ENCODE peak calls at places on chromosome 14, in six cellular contexts. J is left ventricle myocardium inferior, Y is heart right ventricle, A is uterus, E is MM.1S, M is lung. N is an unnamed sample. For H3K9me3, the result is how much of the 10 kb centered on the place peaks cover.

GRCh38 chr14:23302290-23303225 is at the start of gene PPP1R3E:
- DNase-seq in J (peak), Y (peak), A (peak), E (peak), M (peak), N (peak)

GRCh38 chr14:101354726-101355125 is 206.6 kb upstream of the DIO3 start:
- DNase-seq in J (no peak), Y (no peak), A (peak), E (no peak), M (no peak), N (no peak)

GRCh38 chr14:58455593-58456265 is 28.2 kb downstream of the KIAA0586 start:
- DNase-seq in J (no peak), Y (no peak), A (no peak), E (no peak), M (no peak), N (no peak)

GRCh38 chr14:31992051-31992450 is 85.1 kb upstream of the ARHGAP5 start:
- DNase-seq in J (no peak), Y (no peak), A (peak), E (no peak), M (no peak), N (no peak)

GRCh38 chr14:51472881-51473280 is 178.8 kb upstream of the FRMD6 start:
- DNase-seq in J (no peak), Y (no peak), A (no peak), E (no peak), M (no peak), N (no peak)

GRCh38 chr14:52048641-52049204 is 20.1 kb downstream of the NID2 start:
- DNase-seq in J (no peak), Y (no peak), A (no peak), E (no peak), M (no peak), N (no peak)

GRCh38 chr14:51454351-51454750 is 197.4 kb upstream of the FRMD6 start:
- DNase-seq in J (no peak), Y (no peak), A (no peak), E (no peak), M (no peak), N (no peak)

GRCh38 chr14:22569106-22569748 is 19.8 kb downstream of the DAD1 start:
- DNase-seq in J (no peak), Y (no peak), A (no peak), E (no peak), M (no peak), N (no peak)

GRCh38 chr14:50798048-50798421 is 32.9 kb downstream of the NIN start:
- DNase-seq in J (no peak), Y (no peak), A (no peak), E (no peak), M (no peak), N (no peak)

GRCh38 chr14:68510951-68511726 is 281.7 kb downstream of the ZFP36L1 start:
- DNase-seq in J (no peak), Y (no peak), A (peak), E (no peak), M (no peak), N (no peak)

GRCh38 chr14:59483360-59483759 is 848 bp downstream of the L3HYPDH start:
- DNase-seq in J (no peak), Y (no peak), A (no peak), E (no peak), M (no peak), N (no peak)

GRCh38 chr14:22052795-22053194 is 379.2 kb upstream of the OR4E1 start:
- DNase-seq in J (no peak), Y (no peak), A (no peak), E (no peak), M (no peak), N (no peak)

GRCh38 chr14:59028476-59029202 is 159.8 kb upstream of the DAAM1 start:
- DNase-seq in J (peak), Y (peak), A (peak), E (peak), M (peak), N (peak)

GRCh38 chr14:102086346-102086971 is 385 bp downstream of the HSP90AA1 start:
- DNase-seq in J (peak), Y (peak), A (peak), E (peak), M (no peak), N (no peak)

GRCh38 chr14:29637406-29637805 is 290.2 kb downstream of the PRKD1 start:
- DNase-seq in J (peak), Y (peak), A (no peak), E (no peak), M (peak), N (no peak)

GRCh38 chr14:98210045-98210678 is 1061.8 kb downstream of the BCL11B start:
- DNase-seq in J (no peak), Y (no peak), A (no peak), E (peak), M (no peak), N (no peak)

GRCh38 chr14:38291681-38292459 is 36.0 kb upstream of the CLEC14A start:
- DNase-seq in J (no peak), Y (no peak), A (no peak), E (no peak), M (no peak), N (no peak)

GRCh38 chr14:86141966-86142365 is 612.0 kb downstream of the FLRT2 start:
- DNase-seq in J (no peak), Y (no peak), A (no peak), E (no peak), M (no peak), N (no peak)

GRCh38 chr14:22715186-22715812 is 51.2 kb upstream of the OXA1L start:
- DNase-seq in J (no peak), Y (no peak), A (no peak), E (no peak), M (no peak), N (no peak)

GRCh38 chr14:34220921-34221320 is 241.1 kb downstream of the SPTSSA start:
- DNase-seq in J (no peak), Y (no peak), A (no peak), E (peak), M (no peak), N (no peak)

GRCh38 chr14:58107947-58108552 is 44.0 kb downstream of the ARMH4 start:
- DNase-seq in J (no peak), Y (peak), A (peak), E (peak), M (no peak), N (no peak)

GRCh38 chr14:68680541-68681051 is 112.3 kb downstream of the ZFP36L1 start:
- DNase-seq in J (no peak), Y (no peak), A (no peak), E (no peak), M (no peak), N (peak)

GRCh38 chr14:77145975-77146740 is 4.6 kb upstream of the ZDHHC22 start:
- DNase-seq in J (no peak), Y (no peak), A (no peak), E (no peak), M (no peak), N (no peak)

GRCh38 chr14:29930283-29930682 is 2.6 kb upstream of the PRKD1 start:
- DNase-seq in J (no peak), Y (no peak), A (no peak), E (no peak), M (no peak), N (no peak)

GRCh38 chr14:23055621-23056256 is 1.6 kb downstream of the CDH24 start:
- DNase-seq in J (no peak), Y (peak), A (no peak), E (no peak), M (no peak), N (no peak)

GRCh38 chr14:21924479-21924878 is 250.9 kb upstream of the OR4E1 start:
- DNase-seq in J (no peak), Y (no peak), A (no peak), E (peak), M (no peak), N (no peak)

GRCh38 chr14:93737574-93737973 is 50.7 kb downstream of the PRIMA1 start:
- DNase-seq in J (no peak), Y (no peak), A (no peak), E (no peak), M (no peak), N (no peak)

GRCh38 chr14:104150201-104151027 is 12.0 kb downstream of the KIF26A start:
- DNase-seq in J (no peak), Y (peak), A (no peak), E (no peak), M (no peak), N (no peak)

GRCh38 chr14:63875311-63875710 is 22.5 kb downstream of the SYNE2 start:
- DNase-seq in J (no peak), Y (peak), A (peak), E (no peak), M (no peak), N (no peak)

GRCh38 chr14:77076118-77076631 is 21.9 kb upstream of the CIPC start:
- DNase-seq in J (peak), Y (peak), A (peak), E (no peak), M (peak), N (peak)

GRCh38 chr14:50233335-50234250 is 2.2 kb upstream of the SOS2 start:
- DNase-seq in J (no peak), Y (peak), A (no peak), E (no peak), M (no peak), N (peak)

GRCh38 chr14:39107624-39108023 is 4.6 kb upstream of the SEC23A start:
- DNase-seq in J (no peak), Y (no peak), A (no peak), E (peak), M (no peak), N (no peak)

GRCh38 chr14:54566410-54567223 is at the start of gene SAMD4A:
- DNase-seq in J (peak), Y (peak), A (peak), E (peak), M (peak), N (peak)

GRCh38 chr14:51869426-51870113 is 9.2 kb downstream of the GNG2 start:
- DNase-seq in J (no peak), Y (no peak), A (no peak), E (no peak), M (no peak), N (no peak)

GRCh38 chr14:104797112-104798044 is 1.8 kb upstream of the AKT1 start:
- DNase-seq in J (peak), Y (peak), A (no peak), E (peak), M (no peak), N (no peak)

GRCh38 chr14:70882771-70883492 is 24.3 kb upstream of the PCNX1 start:
- DNase-seq in J (no peak), Y (peak), A (no peak), E (no peak), M (peak), N (peak)

GRCh38 chr14:88590173-88590572 is 27.3 kb downstream of the ZC3H14 start:
- DNase-seq in J (no peak), Y (no peak), A (no peak), E (no peak), M (no peak), N (no peak)

GRCh38 chr14:88592016-88592415 is 29.2 kb downstream of the ZC3H14 start:
- DNase-seq in J (no peak), Y (no peak), A (no peak), E (no peak), M (no peak), N (no peak)

GRCh38 chr14:88584451-88584850 is 21.6 kb downstream of the ZC3H14 start:
- DNase-seq in J (no peak), Y (no peak), A (no peak), E (no peak), M (no peak), N (no peak)

DNA sequence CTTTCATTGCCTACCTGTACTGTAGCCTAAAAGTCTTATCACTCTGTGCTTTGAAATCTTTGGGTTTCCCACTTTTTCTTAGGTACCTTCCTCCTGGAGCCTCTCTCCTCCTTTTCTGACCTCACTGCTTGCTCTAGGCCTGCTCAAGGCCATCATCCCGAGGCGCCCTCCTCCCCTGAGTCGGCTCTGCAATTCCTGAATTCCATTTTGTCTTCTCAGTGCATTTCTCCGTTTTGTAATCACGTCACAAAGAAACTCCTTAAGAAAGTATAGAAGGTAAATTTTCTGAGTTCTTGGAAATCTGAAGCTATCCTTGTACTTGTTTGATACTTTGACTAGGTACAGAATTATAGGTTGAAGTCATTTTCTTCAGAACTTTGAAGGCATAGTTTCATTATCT is 25.2 kb downstream of the ZC3H14 start:
- DNase-seq in J (no peak), Y (no peak), A (no peak), E (no peak), M (no peak), N (no peak)
- H3K9me3 ChIP-seq in J (under half), Y (under half), A (under half), E (under half), M (under half), N (under half)

GRCh38 chr14:55650992-55651391 is 71.0 kb downstream of the KTN1 start:
- DNase-seq in J (no peak), Y (no peak), A (no peak), E (no peak), M (no peak), N (no peak)

GRCh38 chr14:55645845-55646832 is 66.1 kb downstream of the KTN1 start:
- DNase-seq in J (no peak), Y (no peak), A (no peak), E (no peak), M (no peak), N (no peak)

GRCh38 chr14:55641954-55642353 is 61.9 kb downstream of the KTN1 start:
- DNase-seq in J (no peak), Y (no peak), A (no peak), E (no peak), M (no peak), N (no peak)

GRCh38 chr14:55641290-55641689 is 61.3 kb downstream of the KTN1 start:
- DNase-seq in J (no peak), Y (no peak), A (no peak), E (no peak), M (no peak), N (no peak)

GRCh38 chr14:55645148-55645547 is 65.1 kb downstream of the KTN1 start:
- DNase-seq in J (no peak), Y (no peak), A (no peak), E (no peak), M (no peak), N (no peak)
- H3K9me3 ChIP-seq in J (under half), Y (under half), A (under half), E (under half), M (under half), N (under half)

GRCh38 chr14:36515105-36515593 is 4.9 kb downstream of the NKX2-1 start:
- DNase-seq in J (no peak), Y (no peak), A (no peak), E (no peak), M (no peak), N (no peak)
- H3K9me3 ChIP-seq in J (under half), Y (under half), A (under half), E (under half), M (under half), N (under half)

GRCh38 chr14:66944872-66945271 is 244.4 kb upstream of the GARIN2 start:
- DNase-seq in J (no peak), Y (no peak), A (no peak), E (no peak), M (no peak), N (no peak)
- H3K9me3 ChIP-seq in J (half or more), Y (under half), A (under half), E (under half), M (under half), N (under half)

GRCh38 chr14:91545946-91546716 is 36.0 kb upstream of the PPP4R3A start:
- DNase-seq in J (no peak), Y (no peak), A (no peak), E (no peak), M (no peak), N (no peak)
- H3K9me3 ChIP-seq in J (under half), Y (under half), A (under half), E (under half), M (under half), N (under half)

GRCh38 chr14:26870722-26871121 is 272.9 kb upstream of the NOVA1 start:
- DNase-seq in J (no peak), Y (no peak), A (no peak), E (no peak), M (no peak), N (peak)
- H3K9me3 ChIP-seq in J (under half), Y (under half), A (under half), E (under half), M (under half), N (under half)

GRCh38 chr14:105894978-105895881 is 368.8 kb downstream of the TMEM121 start:
- DNase-seq in J (peak), Y (peak), A (no peak), E (no peak), M (no peak), N (no peak)
- H3K9me3 ChIP-seq in J (under half), Y (under half), A (under half), E (under half), M (under half), N (under half)

GRCh38 chr14:19949218-19949617 is 18.5 kb downstream of the OR4K1 start:
- DNase-seq in J (no peak), Y (no peak), A (no peak), E (no peak), M (no peak), N (no peak)
- H3K9me3 ChIP-seq in J (under half), Y (under half), A (under half), E (under half), M (under half), N (under half)

GRCh38 chr14:105907276-105907675 is 380.9 kb downstream of the TMEM121 start:
- DNase-seq in J (no peak), Y (no peak), A (no peak), E (no peak), M (no peak), N (no peak)
- H3K9me3 ChIP-seq in J (under half), Y (under half), A (under half), E (under half), M (under half), N (under half)

DNA sequence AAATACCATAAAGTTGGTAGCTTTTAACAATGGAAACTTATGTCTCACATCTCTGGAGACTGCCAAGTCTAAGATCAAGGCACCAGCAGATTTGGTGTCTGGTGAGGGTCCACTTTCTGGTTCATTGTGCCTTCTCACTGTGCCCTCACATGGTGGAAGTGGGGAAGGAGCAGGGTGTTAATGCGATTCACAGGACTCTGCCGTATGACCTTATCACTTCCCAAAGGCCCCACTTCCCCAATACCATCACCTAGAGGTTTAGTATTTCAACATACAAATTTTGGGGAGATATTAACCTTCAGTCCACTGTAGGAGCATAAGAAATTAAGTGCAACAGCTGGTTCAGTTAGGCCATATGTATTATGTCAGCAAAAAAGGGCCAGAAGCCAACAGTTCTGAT is 24.8 kb downstream of the DDHD1 start:
- DNase-seq in J (no peak), Y (no peak), A (no peak), E (no peak), M (no peak), N (no peak)
- H3K9me3 ChIP-seq in J (under half), Y (under half), A (under half), E (under half), M (under half), N (under half)